ENCODE peak calls at places on chromosomes 3 and 15, in four cellular contexts. X is stomach; P is CD4-positive, alpha-beta T cell; Y is ovary. O is an unnamed sample.

GRCh38 chr15:80265021-80265420 is 13.0 kb upstream of the CTXND1 start:
- DNase-seq in X (no peak), P (no peak), Y (no peak), O (no peak)

GRCh38 chr3:46470831-46471230 is 6.1 kb upstream of the LTF start:
- DNase-seq in X (no peak), P (no peak), Y (no peak), O (no peak)

GRCh38 chr3:187811580-187812250 is 66.4 kb upstream of the BCL6 start:
- DNase-seq in X (no peak), P (no peak), Y (no peak), O (no peak)

GRCh38 chr3:126959921-126960603 is 22.9 kb upstream of the PLXNA1 start:
- DNase-seq in X (no peak), P (no peak), Y (no peak), O (no peak)

GRCh38 chr15:27885226-27885625 is 213.9 kb downstream of the OCA2 start:
- DNase-seq in X (no peak), P (no peak), Y (no peak), O (no peak)

GRCh38 chr15:39239562-39239961 is 341.3 kb upstream of the THBS1 start:
- DNase-seq in X (no peak), P (no peak), Y (no peak), O (no peak)

GRCh38 chr3:194608981-194609380 is 24.2 kb downstream of the TMEM44 start:
- DNase-seq in X (no peak), P (no peak), Y (no peak), O (no peak)

GRCh38 chr15:64699767-64700388 is 75.5 kb downstream of the RBPMS2 start:
- DNase-seq in X (peak), P (no peak), Y (no peak), O (peak)

DNA sequence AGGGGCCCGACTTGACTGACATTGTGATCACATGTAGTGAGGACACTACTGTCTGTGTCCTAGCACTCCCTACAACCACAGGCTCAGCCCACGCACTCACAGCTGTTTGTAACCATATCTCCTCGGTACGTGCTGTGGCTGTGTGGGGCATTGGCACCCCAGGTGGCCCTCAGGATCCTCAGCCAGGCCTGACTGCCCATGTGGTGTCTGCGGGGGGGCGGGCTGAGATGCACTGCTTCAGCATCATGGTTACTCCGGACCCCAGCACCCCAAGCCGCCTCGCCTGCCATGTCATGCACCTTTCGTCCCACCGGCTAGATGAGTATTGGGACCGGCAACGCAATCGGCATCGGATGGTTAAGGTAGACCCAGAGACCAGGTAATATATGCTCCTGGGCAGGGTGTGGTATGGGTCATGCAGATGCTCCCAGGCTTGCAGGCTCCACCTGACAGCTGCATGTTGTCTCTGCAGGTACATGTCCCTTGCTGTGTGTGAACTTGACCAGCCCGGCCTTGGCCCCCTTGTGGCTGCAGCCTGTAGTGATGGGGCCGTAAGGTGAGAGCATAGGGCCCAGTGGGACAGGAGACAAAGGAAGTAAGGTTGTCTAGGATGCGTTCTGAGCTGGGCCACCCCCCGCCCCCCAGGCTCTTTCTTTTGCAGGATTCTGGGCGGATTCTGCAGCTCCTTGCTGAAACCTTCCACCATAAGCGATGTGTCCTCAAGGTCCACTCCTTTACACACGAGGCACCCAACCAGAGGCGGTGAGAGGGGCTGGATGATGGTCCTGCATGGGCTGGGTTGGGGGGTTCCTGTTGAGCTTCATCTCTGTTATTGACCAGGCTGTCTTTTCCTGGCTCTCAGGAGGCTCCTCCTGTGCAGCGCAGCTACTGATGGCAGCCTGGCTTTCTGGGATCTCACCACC is 4.4 kb downstream of the DALRD3 start:
- DNase-seq in X (peak), P (no peak), Y (peak), O (no peak)
- TF ChIP-seq CTCF in X (no peak), P (peak), Y (peak), O (peak)

GRCh38 chr3:86653801-86654200 is 337.1 kb downstream of the VGLL3 start:
- DNase-seq in X (no peak), P (no peak), Y (no peak), O (no peak)
- TF ChIP-seq CTCF in X (no peak), P (no peak), Y (no peak), O (no peak)

DNA sequence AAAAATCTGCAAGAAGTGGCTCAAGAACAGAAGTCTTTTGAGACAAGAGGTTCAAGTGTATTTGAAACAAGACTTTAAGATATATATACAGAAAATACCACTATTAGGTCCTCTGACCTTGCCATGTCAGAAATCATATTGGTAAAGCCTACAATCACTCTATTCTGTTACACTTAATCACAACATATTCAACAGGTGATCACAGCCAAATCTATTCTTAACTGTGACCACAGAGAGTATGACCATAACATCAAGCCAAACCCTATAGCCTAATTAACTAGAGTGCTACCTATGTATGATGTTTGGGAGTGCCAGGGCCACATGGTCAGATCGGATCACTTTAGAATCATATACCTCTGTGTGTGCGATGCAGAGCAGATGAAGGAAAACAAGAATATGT is 2.2 kb downstream of the DNAJC19 start:
- DNase-seq in X (no peak), P (no peak), Y (no peak), O (no peak)
- TF ChIP-seq CTCF in X (no peak), P (no peak), Y (no peak), O (no peak)

DNA sequence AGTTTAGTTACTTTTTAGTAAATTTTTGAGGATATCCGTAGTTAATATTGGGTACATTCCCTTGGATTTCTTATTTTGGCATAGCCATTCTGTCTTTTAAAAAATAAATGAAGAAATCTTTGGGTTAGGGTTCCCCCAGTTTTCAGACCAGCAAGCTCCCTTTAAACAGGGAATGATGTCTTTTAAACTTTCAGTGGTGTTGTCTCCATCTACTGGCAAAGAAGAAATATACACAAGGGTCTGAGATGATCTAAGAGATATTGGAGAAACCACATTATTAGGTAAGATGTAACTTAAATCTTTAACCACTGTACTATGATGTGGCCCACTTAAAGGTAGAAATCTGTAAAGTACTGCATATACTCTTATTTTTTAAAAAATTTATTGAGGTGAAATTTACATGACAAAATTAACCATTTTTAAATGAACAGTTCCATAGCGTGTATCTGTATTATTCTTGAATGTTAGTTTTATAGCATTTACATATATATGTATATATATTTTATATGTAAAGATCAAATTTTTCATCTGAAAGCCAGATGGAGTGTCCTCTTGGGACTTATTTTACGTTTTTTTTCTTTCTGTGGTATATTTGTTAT is 35.1 kb upstream of the EIF3J start:
- DNase-seq in X (no peak), P (no peak), Y (no peak), O (no peak)
- TF ChIP-seq CTCF in X (no peak), P (peak), Y (peak), O (peak)

DNA sequence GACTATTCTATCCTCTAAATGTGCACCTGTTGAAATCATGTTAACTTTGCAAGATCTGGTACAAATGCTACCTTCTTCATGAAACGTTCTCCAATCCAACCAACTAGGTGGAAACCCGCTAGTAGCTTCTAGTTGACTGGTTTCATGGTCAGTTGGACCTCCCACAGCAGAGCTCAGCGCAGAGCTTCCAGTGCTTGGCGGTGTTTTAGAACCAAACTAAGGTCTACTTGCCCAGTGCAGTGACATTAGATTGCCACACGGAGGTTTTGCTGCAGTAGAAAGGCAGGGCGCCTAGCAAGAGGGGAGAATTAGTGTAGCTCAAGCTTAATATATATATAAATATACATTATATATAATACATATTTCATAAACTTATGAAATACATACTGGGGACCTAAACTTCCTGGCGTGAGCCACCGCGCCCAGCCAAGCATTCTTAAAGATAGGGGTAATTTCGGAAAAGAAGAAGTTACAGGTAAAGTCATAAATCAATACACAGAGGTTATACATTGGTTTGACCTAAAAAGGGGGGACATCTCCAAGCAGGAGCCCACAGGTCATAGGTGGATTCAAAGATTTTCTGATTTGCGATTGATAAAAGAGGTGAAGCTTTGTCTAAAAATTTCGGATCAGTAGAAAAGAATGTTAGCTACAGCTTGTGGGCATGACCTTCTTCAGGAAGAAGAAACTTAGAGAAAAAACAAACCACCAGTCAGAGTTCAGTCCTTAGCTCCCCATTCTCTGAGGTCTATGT is 2.0 kb upstream of the OXSR1 start:
- DNase-seq in X (no peak), P (no peak), Y (no peak), O (no peak)
- TF ChIP-seq CTCF in X (no peak), P (no peak), Y (no peak), O (peak)

DNA sequence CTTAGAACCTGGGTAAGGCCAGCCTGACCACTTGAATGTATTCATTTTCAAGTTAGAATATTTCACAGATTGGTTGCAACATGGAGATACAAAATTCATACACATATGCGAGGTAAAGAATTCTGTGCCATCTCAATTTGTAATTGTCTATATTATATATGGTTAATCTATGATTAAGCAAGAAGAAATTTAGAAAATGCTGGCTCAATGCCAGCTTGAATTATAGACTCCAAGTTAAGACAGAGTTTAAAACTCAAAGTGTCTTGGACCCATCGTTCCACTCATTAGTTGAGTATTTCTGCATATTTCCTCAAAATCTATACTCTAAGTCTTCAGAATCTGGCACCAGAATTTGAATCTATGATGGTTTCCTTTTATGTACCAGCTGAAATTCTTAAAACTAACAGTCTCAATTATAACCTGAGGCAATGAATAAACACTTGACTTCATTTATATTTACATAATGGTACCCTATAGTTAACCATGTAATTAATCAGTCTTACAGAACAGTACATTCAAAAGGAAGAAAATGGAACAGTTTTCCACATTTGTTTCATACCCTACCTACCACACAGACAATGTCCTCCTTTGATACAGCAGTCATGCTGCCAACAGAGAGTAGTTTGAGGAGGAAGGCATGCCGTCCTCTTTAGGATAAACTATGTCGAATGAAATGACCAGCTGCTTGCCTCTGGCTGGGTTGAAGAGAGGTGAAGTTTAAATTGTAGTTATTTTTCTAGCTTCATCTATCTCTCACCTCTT is 95.7 kb downstream of the CD47 start:
- DNase-seq in X (no peak), P (no peak), Y (no peak), O (no peak)
- TF ChIP-seq CTCF in X (no peak), P (no peak), Y (no peak), O (no peak)

DNA sequence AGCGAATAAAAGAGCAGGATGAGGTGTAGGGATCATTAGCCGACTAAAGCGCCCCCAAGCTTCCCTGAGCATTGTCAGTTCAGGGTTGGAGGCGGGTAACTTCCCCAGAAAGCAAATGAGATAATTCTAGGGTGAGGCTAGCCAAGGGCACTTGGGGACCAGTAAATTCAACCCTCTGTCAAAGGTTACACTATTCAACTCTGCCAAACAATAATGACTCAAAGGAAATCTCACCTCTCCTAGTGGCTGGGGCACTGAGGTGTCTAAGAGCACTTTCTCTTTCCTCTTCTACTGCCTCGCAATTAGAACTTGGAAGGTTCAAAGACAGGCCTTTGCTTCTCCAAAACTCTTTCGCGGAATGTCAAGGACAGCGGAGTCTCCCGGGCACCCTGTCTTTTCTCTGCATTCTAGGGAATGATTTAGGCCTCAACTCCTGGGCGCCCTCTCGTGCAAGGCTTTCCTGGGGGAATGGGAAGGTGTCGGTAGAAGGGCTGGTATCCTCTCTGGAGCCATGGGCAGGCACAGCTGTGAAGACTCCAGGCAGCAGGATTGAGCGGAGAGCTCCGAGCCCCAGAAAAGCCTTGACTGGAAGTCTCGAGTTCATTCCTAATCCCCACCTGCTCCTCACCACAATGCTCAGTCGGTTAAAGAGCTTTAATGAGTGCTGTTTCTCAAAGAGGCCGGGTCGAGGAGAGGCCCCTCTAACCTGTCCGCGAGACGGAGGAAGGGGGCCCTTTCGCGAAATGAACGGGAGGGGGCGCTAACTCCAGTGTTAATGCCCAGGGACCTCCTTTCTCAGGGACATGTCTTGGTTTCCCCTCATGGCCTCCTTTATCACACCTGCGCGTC is 21.9 kb downstream of the ZIC4 start:
- DNase-seq in X (no peak), P (no peak), Y (no peak), O (no peak)
- TF ChIP-seq CTCF in X (no peak), P (no peak), Y (no peak), O (peak)

O was measured in type B pancreatic cell.